ENCODE peak calls at places on chromosomes 5 and 9, in four cellular contexts. E is PC-9, P is transverse colon, G is tibial nerve. V is an unnamed sample. For H3K4me1, the result is how much of the 10 kb centered on the place peaks cover.

GRCh38 chr5:110784901-110785300 is 46.1 kb downstream of the SLC25A46 start:
- DNase-seq in P (no peak), E (no peak), G (no peak), V (no peak)

GRCh38 chr5:38453506-38453905 is 102.9 kb downstream of the LIFR start:
- DNase-seq in E (no peak), P (no peak), G (no peak), V (no peak)

GRCh38 chr5:51381801-51382507 is 1.3 kb upstream of the ISL1 start:
- DNase-seq in P (no peak), G (no peak), E (no peak), V (no peak)

GRCh38 chr5:123512631-123513461 is 869 bp downstream of the CSNK1G3 start:
- DNase-seq in E (peak), P (peak), G (peak), V (peak)

GRCh38 chr5:118931564-118931963 is 56.8 kb downstream of the DTWD2 start:
- DNase-seq in G (no peak), E (no peak), P (no peak), V (no peak)

GRCh38 chr5:52690236-52690685 is 97.5 kb upstream of the ITGA1 start:
- DNase-seq in G (no peak), P (no peak), E (no peak), V (no peak)

GRCh38 chr9:124621371-124622328 is 114.5 kb upstream of the NR5A1 start:
- DNase-seq in G (no peak), E (no peak), P (no peak), V (no peak)

GRCh38 chr5:91591076-91591475 is 208.0 kb upstream of the ARRDC3 start:
- DNase-seq in E (no peak), G (no peak), P (no peak), V (no peak)

GRCh38 chr5:62466228-62466627 is 53.7 kb downstream of the IPO11 start:
- DNase-seq in E (no peak), P (no peak), G (no peak), V (no peak)

GRCh38 chr9:29078063-29078660 is 1504.9 kb upstream of the C9orf72 start:
- DNase-seq in E (no peak), G (no peak), P (no peak), V (no peak)

GRCh38 chr5:154081246-154081645 is 42.5 kb downstream of the MFAP3 start:
- DNase-seq in E (no peak), P (no peak), G (no peak), V (no peak)

GRCh38 chr9:113621309-113621791 is 157.8 kb downstream of the RGS3 start:
- DNase-seq in G (peak), E (no peak), P (peak), V (peak)

GRCh38 chr9:22148876-22149637 is 140.0 kb upstream of the CDKN2B start:
- DNase-seq in G (no peak), P (no peak), E (no peak), V (no peak)

GRCh38 chr9:71765693-71766092 is 2.6 kb downstream of the CEMIP2 start:
- DNase-seq in E (no peak), G (no peak), P (no peak), V (no peak)
- H3K4me1 ChIP-seq in E (half or more), G (under half), P (half or more), V (under half)

GRCh38 chr9:16867571-16868311 is 2.7 kb downstream of the BNC2 start:
- DNase-seq in P (no peak), G (peak), E (peak), V (no peak)
- H3K4me1 ChIP-seq in P (under half), G (under half), E (under half), V (under half)

GRCh38 chr5:78925102-78925876 is 59.8 kb downstream of the ARSB start:
- DNase-seq in G (no peak), E (no peak), P (no peak), V (no peak)
- H3K4me1 ChIP-seq in G (under half), E (under half), P (under half), V (under half)

DNA sequence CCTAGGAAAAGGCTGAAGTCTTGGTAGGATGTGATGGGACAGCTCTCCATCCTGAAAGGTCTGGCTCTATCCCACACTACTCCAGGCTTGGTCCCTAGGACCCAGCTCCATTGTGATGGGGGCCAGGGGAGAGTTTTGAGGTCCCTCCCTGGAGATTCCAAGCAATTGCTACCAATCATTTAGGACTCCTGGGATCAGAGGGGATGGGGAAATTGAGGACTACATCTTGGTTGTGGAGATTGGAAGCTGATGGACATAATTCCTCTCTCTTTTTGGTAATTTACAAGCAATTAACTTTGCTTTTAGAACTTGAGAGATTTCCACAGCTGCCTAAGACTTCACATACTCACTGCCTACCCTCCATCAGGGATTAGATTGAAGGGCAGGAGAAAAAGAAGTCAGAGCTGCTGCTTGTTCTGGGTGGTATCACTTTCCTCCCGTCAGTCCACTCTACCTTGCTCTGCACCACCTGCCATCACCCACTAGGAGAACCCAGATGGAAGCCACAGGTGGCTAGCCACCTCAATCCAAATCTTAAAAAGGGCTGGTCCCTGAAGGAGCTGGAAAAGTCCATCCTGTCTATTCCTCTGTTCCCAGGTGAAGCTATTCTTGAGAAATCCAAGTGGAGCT is 10.6 kb downstream of the IRF1 start:
- DNase-seq in G (no peak), E (no peak), P (no peak), V (no peak)
- H3K4me1 ChIP-seq in G (under half), E (under half), P (under half), V (under half)

V was measured in psoas muscle.